ENCODE peak calls at places on chromosomes 1 and 21, in seven cellular contexts. P is H1, L is HepG2, W is K562, F is HCT116, O is SK-N-SH, R is GM12878. C is an unnamed sample.
A peak's percentile ranks its signal among the peaks of the same experiment; 100 is the strongest.

GRCh38 chr1:85259866-85260345 is 444 bp upstream of the C1orf52 start:
- DNase-seq in P (no peak), L (no peak), W (no peak), F (no peak), O (no peak), R (no peak), C (no peak)

GRCh38 chr1:167076136-167076710 is 14.0 kb downstream of the GPA33 start:
- DNase-seq in P (no peak), L (no peak), W (no peak), F (no peak), O (no peak), R (no peak), C (no peak)

GRCh38 chr1:33455537-33456301 is 16.7 kb upstream of the ZSCAN20 start:
- DNase-seq in P (no peak), L (peak; percentile 26), W (peak; percentile 50), F (peak; percentile 80), O (peak; percentile 66), R (no peak), C (peak; percentile 48)

GRCh38 chr1:10696977-10697376 is 99.5 kb downstream of the CASZ1 start:
- DNase-seq in P (no peak), L (no peak), W (no peak), F (no peak), O (no peak), R (no peak), C (no peak)

GRCh38 chr1:213474054-213474453 is 423.0 kb downstream of the RPS6KC1 start:
- DNase-seq in P (no peak), L (peak; percentile 7), W (no peak), F (no peak), O (no peak), R (no peak), C (no peak)

GRCh38 chr1:109307363-109308021 is 681 bp upstream of the MYBPHL start:
- DNase-seq in P (no peak), L (peak; percentile 34), W (peak; percentile 80), F (no peak), O (no peak), R (no peak), C (no peak)

GRCh38 chr1:66848193-66848592 is 47.1 kb upstream of the INSL5 start:
- DNase-seq in P (no peak), L (no peak), W (no peak), F (no peak), O (peak; percentile 5), R (no peak), C (no peak)

GRCh38 chr1:161835963-161836362 is 69.8 kb downstream of the ATF6 start:
- DNase-seq in P (no peak), L (no peak), W (no peak), F (no peak), O (no peak), R (no peak), C (no peak)

GRCh38 chr21:43771199-43771675 is 4.9 kb downstream of the CSTB start:
- DNase-seq in P (no peak), L (no peak), W (no peak), F (no peak), O (no peak), R (no peak), C (no peak)

GRCh38 chr1:208717490-208717889 is 473.3 kb upstream of the PLXNA2 start:
- DNase-seq in P (no peak), L (no peak), W (no peak), F (no peak), O (no peak), R (no peak), C (no peak)

GRCh38 chr1:41539999-41540398 is 55.5 kb upstream of the EDN2 start:
- DNase-seq in P (no peak), L (no peak), W (no peak), F (no peak), O (no peak), R (no peak), C (no peak)

GRCh38 chr1:77538956-77539509 is 143.4 kb downstream of the ZZZ3 start:
- DNase-seq in P (no peak), L (peak; percentile 12), W (no peak), F (no peak), O (no peak), R (no peak), C (no peak)

GRCh38 chr21:26918318-26919065 is 48.4 kb downstream of the ADAMTS5 start:
- DNase-seq in P (no peak), L (no peak), W (no peak), F (no peak), O (no peak), R (no peak), C (no peak)

DNA sequence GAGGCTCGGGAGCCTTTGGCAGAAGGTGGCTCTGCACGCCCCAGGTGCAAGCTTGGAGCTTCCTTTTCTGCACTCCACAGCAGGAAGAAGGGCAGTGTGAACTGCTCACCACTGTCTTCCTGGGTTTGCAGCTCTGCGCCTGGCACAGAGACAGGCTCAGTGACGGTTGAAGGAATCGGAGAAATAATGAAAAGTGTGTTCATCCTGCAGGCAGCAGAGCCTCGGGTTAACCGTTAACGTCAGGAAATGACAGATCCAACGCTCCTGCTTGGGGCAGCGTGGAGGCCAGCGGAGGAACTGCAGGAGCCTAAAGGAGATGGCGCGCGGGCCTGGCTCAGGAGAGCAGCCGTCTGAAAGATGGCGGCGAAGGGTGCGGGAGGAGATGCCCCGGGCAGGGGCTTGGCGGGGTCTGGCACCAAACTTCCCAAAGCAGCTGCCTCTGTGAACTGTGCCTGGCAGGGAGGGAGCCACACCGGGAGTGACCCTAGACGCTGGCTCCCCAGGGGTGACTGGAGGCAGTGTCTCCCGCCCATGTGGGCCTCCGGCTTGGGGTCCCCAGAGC is 10.9 kb upstream of the SAMD11 start:
- DNase-seq in P (no peak), L (peak; percentile 56), W (no peak), F (no peak), O (no peak), R (no peak), C (no peak)
- TF ChIP-seq JUND in P (no peak), L (no peak), W (no peak), F (no peak), O (no peak), R (no peak), C (no peak)

DNA sequence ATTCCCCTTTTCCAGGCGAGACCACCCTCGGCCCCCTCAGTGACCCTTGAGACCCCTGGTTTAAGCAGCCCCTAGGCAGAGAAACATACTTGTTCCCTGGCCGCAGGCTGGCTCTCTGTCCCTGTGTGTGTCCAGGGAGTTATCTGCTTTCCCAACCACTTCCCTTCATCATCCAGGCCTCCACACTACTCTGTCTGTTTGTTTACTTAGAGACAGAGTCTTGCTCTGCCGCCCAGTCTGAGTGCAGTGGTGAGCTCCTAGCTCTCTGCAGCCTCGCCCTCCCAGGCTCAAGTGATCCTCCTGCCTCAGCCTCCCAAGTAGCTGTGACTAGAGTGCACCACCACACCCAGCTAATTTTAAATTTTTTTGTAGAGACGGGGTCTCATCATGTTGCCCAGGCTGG is 5.8 kb upstream of the VWA1 start:
- DNase-seq in P (no peak), L (peak; percentile 71), W (no peak), F (no peak), O (no peak), R (no peak), C (no peak)
- TF ChIP-seq JUND in P (no peak), L (no peak), W (no peak), F (no peak), O (no peak), R (no peak), C (no peak)

GRCh38 chr1:157045251-157046218 is at the start of gene ARHGEF11:
- DNase-seq in P (peak; percentile 38), L (peak; percentile 76), W (peak; percentile 94), F (peak; percentile 64), O (peak; percentile 97), R (no peak), C (peak; percentile 96)
- TF ChIP-seq JUND in P (no peak), L (no peak), W (no peak), F (no peak), O (no peak), R (no peak), C (no peak)

GRCh38 chr1:246608616-246609376 is 42.5 kb downstream of the CNST start:
- DNase-seq in P (no peak), L (peak; percentile 70), W (no peak), F (peak; percentile 56), O (peak; percentile 42), R (no peak), C (peak; percentile 100)
- TF ChIP-seq JUND in P (no peak), L (no peak), W (peak; percentile 19), F (no peak), O (peak; percentile 55), R (no peak), C (peak; percentile 89)

DNA sequence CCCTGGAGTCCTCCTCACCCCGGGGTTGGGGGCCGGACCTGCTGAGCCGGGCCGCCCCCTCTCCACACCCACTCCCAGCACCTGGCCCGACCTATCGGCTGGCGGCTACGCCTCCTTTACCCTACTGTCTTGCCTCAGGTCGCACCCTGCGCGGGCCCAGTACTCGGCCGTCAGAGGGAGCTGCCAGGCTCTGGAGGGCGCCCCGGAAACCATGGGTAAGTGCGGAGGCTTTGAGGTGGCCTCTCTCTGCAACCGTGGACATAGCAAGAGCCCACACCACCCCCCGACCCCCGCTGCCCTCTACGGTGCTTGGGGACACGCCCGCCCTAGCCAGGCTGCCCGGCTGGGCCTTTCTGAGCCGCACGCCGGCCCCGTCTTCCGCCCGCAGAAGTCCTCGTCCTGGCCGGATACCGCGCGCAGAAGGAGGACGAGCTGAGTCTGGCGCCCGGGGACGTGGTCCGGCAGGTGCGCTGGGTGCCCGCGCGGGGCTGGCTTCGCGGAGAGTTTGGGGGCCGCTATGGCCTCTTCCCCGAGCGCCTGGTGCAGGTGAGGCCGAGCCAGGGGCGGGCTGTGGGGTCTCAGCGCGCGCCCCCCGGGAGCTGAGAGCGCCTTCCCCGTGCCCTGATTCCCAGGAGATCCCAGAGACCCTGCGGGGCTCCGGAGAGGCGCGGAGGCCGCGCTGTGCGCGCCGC is at the start of gene SH3D21:
- DNase-seq in P (peak; percentile 65), L (peak; percentile 67), W (peak; percentile 38), F (no peak), O (peak; percentile 59), R (no peak), C (no peak)
- TF ChIP-seq JUND in P (no peak), L (no peak), W (no peak), F (no peak), O (no peak), R (no peak), C (no peak)

GRCh38 chr1:55981015-55981635 is 598.2 kb downstream of the PLPP3 start:
- DNase-seq in P (no peak), L (no peak), W (no peak), F (no peak), O (no peak), R (no peak), C (no peak)
- TF ChIP-seq JUND in P (no peak), L (no peak), W (no peak), F (no peak), O (no peak), R (no peak), C (no peak)

GRCh38 chr21:45580181-45580575 is 37.9 kb upstream of the SLC19A1 start:
- DNase-seq in P (no peak), L (no peak), W (no peak), F (no peak), O (no peak), R (no peak), C (no peak)
- TF ChIP-seq JUND in P (no peak), L (no peak), W (no peak), F (no peak), O (no peak), R (no peak), C (no peak)

DNA sequence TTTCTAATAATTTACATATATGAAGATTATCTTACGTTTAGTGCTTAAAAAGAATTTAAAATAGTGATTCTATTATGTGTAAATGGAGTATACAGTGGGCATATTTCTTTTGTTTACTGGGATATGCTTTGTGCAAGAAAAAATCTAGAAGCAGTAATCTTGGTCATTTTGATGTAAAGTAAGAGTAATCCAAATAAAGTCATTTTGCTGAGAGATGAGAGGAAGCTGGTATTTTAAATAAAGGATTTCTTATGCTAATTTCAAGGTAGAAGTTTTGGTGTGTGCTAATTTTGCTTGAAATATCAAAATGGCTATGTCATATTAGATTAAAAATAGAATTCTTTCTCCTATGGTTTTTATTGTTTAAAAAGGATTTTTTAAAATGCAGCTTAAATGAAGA is 574.4 kb downstream of the USP25 start:
- DNase-seq in P (no peak), L (no peak), W (no peak), F (no peak), O (no peak), R (no peak), C (no peak)
- TF ChIP-seq JUND in P (no peak), L (no peak), W (no peak), F (no peak), O (no peak), R (no peak), C (no peak)